ENCODE peak calls at places on chromosomes 16 and 17, in ten cellular contexts. Y is lower lobe of right lung; H is heart right ventricle; N is esophagus squamous epithelium; S is colonic mucosa; E is thoracic aorta; D is CD8-positive, alpha-beta T cell; R is breast epithelium; Z is H1; V is HCT116. B is an unnamed sample.
A peak's percentile ranks its signal among the peaks of the same experiment; 100 is the strongest.

GRCh38 chr16:77589071-77589755 is 133.1 kb upstream of the NUDT7 start:
- DNase-seq in E (no peak), V (no peak), Z (no peak), R (no peak), D (no peak), S (no peak), N (no peak), H (no peak), Y (no peak), B (peak; percentile 13)

GRCh38 chr17:49438439-49438861 is 23.8 kb upstream of the PHB1 start:
- DNase-seq in N (no peak), Z (no peak), R (no peak), E (no peak), D (no peak), Y (no peak), H (no peak), S (no peak), V (no peak), B (no peak)

GRCh38 chr17:66717680-66718079 is 117.2 kb upstream of the CACNG5 start:
- DNase-seq in Y (no peak), S (peak; percentile 51), D (no peak), E (no peak), R (peak; percentile 33), N (no peak), V (no peak), H (no peak), Z (no peak), B (no peak)

GRCh38 chr17:62925267-62925836 is 40.7 kb upstream of the TANC2 start:
- DNase-seq in S (no peak), D (no peak), H (no peak), N (no peak), V (no peak), R (no peak), Z (no peak), Y (no peak), E (no peak), B (no peak)

GRCh38 chr16:82091225-82091624 is 56.2 kb downstream of the HSD17B2 start:
- DNase-seq in Z (no peak), R (no peak), Y (no peak), S (no peak), E (no peak), N (no peak), D (no peak), H (no peak), V (no peak), B (peak; percentile 64)

GRCh38 chr17:78723001-78723796 is 58.9 kb downstream of the CYTH1 start:
- DNase-seq in Z (no peak), Y (no peak), D (no peak), V (no peak), N (no peak), E (no peak), H (peak; percentile 74), R (no peak), S (no peak), B (no peak)

GRCh38 chr17:7133424-7133823 is 18.8 kb upstream of the ASGR2 start:
- DNase-seq in D (no peak), N (no peak), E (no peak), Y (peak; percentile 65), S (no peak), Z (no peak), R (no peak), H (peak; percentile 38), V (no peak), B (no peak)

GRCh38 chr17:31216053-31216751 is 80.8 kb downstream of the OMG start:
- DNase-seq in V (peak; percentile 19), R (no peak), N (no peak), E (no peak), Y (no peak), H (no peak), D (no peak), S (no peak), Z (no peak), B (peak; percentile 96)

GRCh38 chr17:75814021-75814395 is 29.4 kb downstream of the UNK start:
- DNase-seq in Z (no peak), E (no peak), Y (no peak), S (no peak), H (no peak), R (no peak), V (no peak), D (no peak), N (no peak), B (no peak)

GRCh38 chr17:31699281-31699680 is 159.8 kb downstream of the COPRS start:
- DNase-seq in N (no peak), Y (no peak), V (no peak), S (peak; percentile 29), H (no peak), Z (no peak), R (no peak), E (no peak), D (no peak), B (no peak)

GRCh38 chr16:1288813-1289479 is 20.5 kb upstream of the UBE2I start:
- DNase-seq in H (no peak), Y (no peak), E (no peak), V (no peak), Z (no peak), D (no peak), R (no peak), N (no peak), S (no peak), B (no peak)

GRCh38 chr16:56629531-56629930 is 2.9 kb upstream of the MT1M start:
- DNase-seq in D (no peak), Z (no peak), V (no peak), H (no peak), N (no peak), Y (no peak), S (no peak), R (no peak), E (no peak), B (no peak)

GRCh38 chr16:56424404-56424765 is 960 bp downstream of the AMFR start:
- DNase-seq in E (no peak), N (no peak), V (no peak), S (no peak), Y (no peak), R (no peak), D (no peak), H (peak; percentile 9), Z (no peak), B (no peak)

GRCh38 chr16:29820730-29821662 is 734 bp downstream of the MVP start:
- DNase-seq in S (peak; percentile 94), D (no peak), H (peak; percentile 23), N (no peak), Z (no peak), R (no peak), Y (peak; percentile 87), E (no peak), V (no peak), B (peak; percentile 32)

GRCh38 chr17:51275381-51275780 is 15.0 kb downstream of the UTP18 start:
- DNase-seq in Y (no peak), S (no peak), Z (no peak), E (no peak), R (no peak), D (no peak), V (no peak), N (no peak), H (no peak), B (peak; percentile 89)

GRCh38 chr16:67164599-67165061 is at the start of gene HSF4:
- DNase-seq in E (no peak), Z (no peak), Y (peak; percentile 78), H (no peak), V (no peak), R (no peak), D (no peak), S (peak; percentile 78), N (no peak), B (no peak)
- H3K4me3 ChIP-seq in E (peak within 1 kb of the TSS; percentile 75), Z (peak within 1 kb of the TSS; percentile 19), Y (peak within 1 kb of the TSS; percentile 54), H (peak within 1 kb of the TSS; percentile 45), V (no peak within 1 kb of the TSS), R (peak within 1 kb of the TSS; percentile 52), D (peak within 1 kb of the TSS; percentile 19), S (peak within 1 kb of the TSS; percentile 28), N (peak within 1 kb of the TSS; percentile 15), B (no peak within 1 kb of the TSS)

DNA sequence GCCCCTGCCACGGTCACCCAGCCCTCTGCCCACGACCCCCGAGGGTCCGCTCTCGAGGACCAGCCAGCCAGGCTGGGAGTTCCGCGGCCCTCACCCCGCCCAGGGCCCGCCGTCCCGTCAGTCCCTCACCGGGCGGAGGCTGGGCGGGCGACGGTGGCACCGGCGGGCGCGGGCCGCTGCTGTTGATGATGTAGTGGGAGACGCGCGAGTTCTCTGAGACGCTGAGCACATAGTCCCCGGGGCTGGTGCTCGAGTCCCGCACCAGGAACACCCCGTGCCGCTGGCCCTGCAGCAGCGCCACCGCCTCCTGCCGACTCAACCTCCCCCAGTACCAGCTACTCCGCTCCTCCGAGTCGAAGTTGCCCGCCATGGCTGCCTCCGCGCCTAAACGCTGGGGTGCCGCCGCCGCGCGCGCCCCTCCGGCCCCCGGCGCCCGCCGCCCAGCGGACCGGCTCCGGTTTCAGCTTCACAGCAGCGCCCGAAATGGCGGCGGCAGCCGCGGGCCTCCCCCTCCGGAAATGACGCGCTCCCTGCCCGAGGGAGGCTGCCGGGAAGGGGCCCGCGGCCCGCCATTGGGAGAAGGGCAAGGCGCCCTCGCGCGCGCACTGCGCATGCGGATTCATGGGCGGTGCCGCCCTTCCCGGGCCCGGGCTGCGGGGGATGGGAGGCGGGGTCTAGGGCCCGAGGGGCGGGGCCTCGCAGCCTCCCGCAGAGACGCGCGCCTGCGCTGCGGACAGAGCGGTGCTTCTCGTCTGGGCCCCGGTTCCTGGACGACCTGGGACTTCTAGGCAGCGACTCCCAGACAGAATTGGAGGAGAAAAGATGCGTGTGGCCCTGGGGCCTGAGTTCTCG is at the start of gene CRK:
- DNase-seq in S (peak; percentile 97), R (peak; percentile 93), Z (peak; percentile 85), N (peak; percentile 85), D (peak; percentile 95), E (peak; percentile 73), V (peak; percentile 85), Y (peak; percentile 97), H (peak; percentile 96), B (peak; percentile 91)
- TF ChIP-seq CTCF in S (no peak), R (no peak), Z (no peak), N (peak; percentile 27), D (no peak), E (no peak), V (no peak), Y (no peak), H (no peak), B (no peak)

DNA sequence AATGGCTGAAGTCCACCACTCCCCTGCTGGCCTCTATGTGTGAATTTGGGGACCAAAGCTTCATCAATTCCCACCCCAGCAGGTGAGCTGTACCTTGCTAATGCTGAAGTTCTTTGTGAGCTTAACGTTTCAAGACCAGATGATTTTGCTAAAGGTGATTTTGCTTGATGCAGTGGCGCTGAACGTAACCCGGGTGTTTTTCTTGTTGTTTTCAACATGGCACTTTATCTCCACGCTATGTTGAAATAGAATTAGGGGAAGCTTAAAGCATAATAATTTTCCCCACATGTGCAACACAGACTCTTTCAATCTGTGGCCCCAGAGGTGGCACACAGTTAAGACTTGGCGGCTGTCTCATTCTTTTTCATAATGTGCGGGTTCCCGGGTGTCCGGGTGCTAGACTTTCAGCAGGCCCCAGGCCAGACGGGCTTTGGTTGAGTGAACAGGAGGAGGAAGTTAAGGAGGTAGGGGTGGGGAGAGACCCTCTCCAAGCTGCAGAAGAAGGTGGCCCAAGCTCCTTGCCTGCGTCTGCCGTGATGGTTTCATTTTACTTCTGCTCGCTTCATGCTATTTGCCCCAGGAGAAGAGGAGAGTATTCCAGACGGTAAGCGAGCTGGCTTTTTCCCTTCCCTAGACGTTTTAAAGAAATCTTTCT is 4.0 kb downstream of the FOXC2 start:
- DNase-seq in S (no peak), H (no peak), E (no peak), R (no peak), V (no peak), D (no peak), Y (no peak), Z (no peak), N (no peak), B (no peak)
- H3K4me3 ChIP-seq in S (no peak overlapping the region), H (peak overlapping the region; percentile 38), E (peak overlapping the region; percentile 94), R (no peak overlapping the region), V (no peak overlapping the region), D (no peak overlapping the region), Y (no peak overlapping the region), Z (no peak overlapping the region), N (no peak overlapping the region), B (peak overlapping the region; percentile 53)

GRCh38 chr17:28878981-28879380 is 18.6 kb downstream of the FLOT2 start:
- DNase-seq in N (no peak), Y (no peak), V (peak; percentile 67), H (no peak), R (no peak), Z (peak; percentile 67), S (peak; percentile 36), E (no peak), D (no peak), B (peak; percentile 32)
- TF ChIP-seq CTCF in N (peak; percentile 7), Y (no peak), V (peak; percentile 76), H (peak; percentile 25), R (no peak), Z (peak; percentile 81), S (peak; percentile 31), E (no peak), D (no peak), B (peak; percentile 46)

B was measured in AG10803.